ENCODE peak calls at places on chromosomes 7 and 10, in nine cellular contexts. One of them, this sample, is unnamed.

GRCh38 chr10:68600041-68600778 is 40.1 kb downstream of the TET1 start:
- DNase-seq in fibroblast of lung: peak; percentile 92
- DNase-seq in tibial nerve: peak; percentile 51
- DNase-seq in dorsolateral prefrontal cortex: peak; percentile 90
- DNase-seq in brain microvascular endothelial cell: peak; percentile 70
- DNase-seq in AG04449: peak; percentile 79
- DNase-seq in A549: peak; percentile 68
- DNase-seq in psoas muscle: peak; percentile 38
- DNase-seq in PC-9: peak; percentile 57
- DNase-seq in this sample: peak; percentile 54

GRCh38 chr10:104577861-104578480 is 63.1 kb upstream of the SORCS3 start:
- DNase-seq in fibroblast of lung: no peak
- DNase-seq in tibial nerve: no peak
- DNase-seq in dorsolateral prefrontal cortex: no peak
- DNase-seq in brain microvascular endothelial cell: no peak
- DNase-seq in AG04449: no peak
- DNase-seq in A549: no peak
- DNase-seq in psoas muscle: no peak
- DNase-seq in PC-9: no peak
- DNase-seq in this sample: no peak

GRCh38 chr10:110460111-110460809 is 37.4 kb upstream of the DUSP5 start:
- DNase-seq in fibroblast of lung: peak; percentile 44
- DNase-seq in tibial nerve: no peak
- DNase-seq in dorsolateral prefrontal cortex: no peak
- DNase-seq in brain microvascular endothelial cell: peak; percentile 16
- DNase-seq in AG04449: no peak
- DNase-seq in A549: no peak
- DNase-seq in psoas muscle: peak; percentile 25
- DNase-seq in PC-9: peak; percentile 90
- DNase-seq in this sample: no peak

GRCh38 chr10:2543142-2543886 is 524.0 kb upstream of the PFKP start:
- DNase-seq in fibroblast of lung: no peak
- DNase-seq in tibial nerve: no peak
- DNase-seq in dorsolateral prefrontal cortex: no peak
- DNase-seq in brain microvascular endothelial cell: no peak
- DNase-seq in AG04449: no peak
- DNase-seq in A549: no peak
- DNase-seq in psoas muscle: no peak
- DNase-seq in PC-9: no peak
- DNase-seq in this sample: no peak

GRCh38 chr10:103512166-103512565 is 18.7 kb downstream of the NEURL1 start:
- DNase-seq in fibroblast of lung: no peak
- DNase-seq in tibial nerve: no peak
- DNase-seq in dorsolateral prefrontal cortex: no peak
- DNase-seq in brain microvascular endothelial cell: no peak
- DNase-seq in AG04449: no peak
- DNase-seq in A549: no peak
- DNase-seq in psoas muscle: no peak
- DNase-seq in PC-9: no peak
- DNase-seq in this sample: no peak

GRCh38 chr7:84196007-84196551 is 1.5 kb upstream of the SEMA3A start:
- DNase-seq in fibroblast of lung: peak; percentile 82
- DNase-seq in tibial nerve: no peak
- DNase-seq in dorsolateral prefrontal cortex: no peak
- DNase-seq in brain microvascular endothelial cell: no peak
- DNase-seq in AG04449: no peak
- DNase-seq in A549: no peak
- DNase-seq in psoas muscle: no peak
- DNase-seq in PC-9: no peak
- DNase-seq in this sample: no peak

GRCh38 chr10:114320249-114321116 is 81.4 kb downstream of the VWA2 start:
- DNase-seq in fibroblast of lung: peak; percentile 76
- DNase-seq in tibial nerve: no peak
- DNase-seq in dorsolateral prefrontal cortex: no peak
- DNase-seq in brain microvascular endothelial cell: no peak
- DNase-seq in AG04449: no peak
- DNase-seq in A549: peak; percentile 69
- DNase-seq in psoas muscle: no peak
- DNase-seq in PC-9: peak; percentile 97
- DNase-seq in this sample: no peak

GRCh38 chr10:1754506-1755177 is 17.3 kb upstream of the ADARB2 start:
- DNase-seq in fibroblast of lung: no peak
- DNase-seq in tibial nerve: no peak
- DNase-seq in dorsolateral prefrontal cortex: peak; percentile 59
- DNase-seq in brain microvascular endothelial cell: no peak
- DNase-seq in AG04449: no peak
- DNase-seq in A549: no peak
- DNase-seq in psoas muscle: no peak
- DNase-seq in PC-9: no peak
- DNase-seq in this sample: no peak

GRCh38 chr7:3569643-3570042 is 268.6 kb downstream of the SDK1 start:
- DNase-seq in fibroblast of lung: no peak
- DNase-seq in tibial nerve: no peak
- DNase-seq in dorsolateral prefrontal cortex: no peak
- DNase-seq in brain microvascular endothelial cell: no peak
- DNase-seq in AG04449: no peak
- DNase-seq in A549: no peak
- DNase-seq in psoas muscle: no peak
- DNase-seq in PC-9: no peak
- DNase-seq in this sample: no peak

DNA sequence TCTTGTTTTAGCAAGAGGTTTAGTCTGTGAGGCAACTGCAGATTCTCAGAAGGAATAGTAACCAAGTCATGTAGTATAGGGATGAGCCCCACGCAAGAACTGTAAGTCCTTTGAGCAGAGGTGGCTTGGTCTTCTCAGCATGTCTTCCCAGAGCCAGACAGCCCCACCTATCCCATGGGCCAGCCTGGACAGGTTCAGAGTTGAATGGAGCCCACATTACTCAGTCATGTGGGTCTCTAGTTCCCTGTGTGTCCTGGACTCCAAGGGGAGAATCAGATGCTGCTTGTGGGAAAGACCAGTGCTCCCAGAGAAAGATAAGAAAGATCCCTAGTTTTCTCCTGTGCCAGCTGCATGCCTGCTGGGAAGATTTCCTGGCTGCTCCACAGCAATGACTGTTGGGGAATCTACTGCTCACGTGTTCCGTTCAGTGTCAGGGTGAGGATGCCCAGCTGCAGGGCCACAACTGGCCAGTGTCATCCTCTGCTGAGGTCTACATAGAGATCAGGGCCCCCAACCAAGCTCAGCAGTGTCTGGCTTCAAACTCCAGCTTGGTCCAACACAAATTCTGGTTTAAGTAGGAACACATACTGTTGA is 66.9 kb upstream of the UNC5B start:
- DNase-seq in fibroblast of lung: no peak
- DNase-seq in tibial nerve: no peak
- DNase-seq in dorsolateral prefrontal cortex: no peak
- DNase-seq in brain microvascular endothelial cell: no peak
- DNase-seq in AG04449: no peak
- DNase-seq in A549: no peak
- DNase-seq in psoas muscle: no peak
- DNase-seq in PC-9: no peak
- DNase-seq in this sample: no peak
- TF ChIP-seq CTCF in fibroblast of lung: no peak
- TF ChIP-seq CTCF in tibial nerve: no peak
- TF ChIP-seq CTCF in dorsolateral prefrontal cortex: no peak
- TF ChIP-seq CTCF in brain microvascular endothelial cell: no peak
- TF ChIP-seq CTCF in AG04449: no peak
- TF ChIP-seq CTCF in A549: no peak
- TF ChIP-seq CTCF in psoas muscle: no peak
- TF ChIP-seq CTCF in PC-9: no peak
- TF ChIP-seq CTCF in this sample: no peak

GRCh38 chr10:53162856-53163255 is 390.3 kb upstream of the MBL2 start:
- DNase-seq in fibroblast of lung: no peak
- DNase-seq in tibial nerve: no peak
- DNase-seq in dorsolateral prefrontal cortex: no peak
- DNase-seq in brain microvascular endothelial cell: no peak
- DNase-seq in AG04449: no peak
- DNase-seq in A549: no peak
- DNase-seq in psoas muscle: no peak
- DNase-seq in PC-9: no peak
- DNase-seq in this sample: no peak
- H3K4me3 ChIP-seq in fibroblast of lung: no peak overlapping the region
- H3K4me3 ChIP-seq in tibial nerve: no peak overlapping the region
- H3K4me3 ChIP-seq in dorsolateral prefrontal cortex: no peak overlapping the region
- H3K4me3 ChIP-seq in brain microvascular endothelial cell: no peak overlapping the region
- H3K4me3 ChIP-seq in AG04449: no peak overlapping the region
- H3K4me3 ChIP-seq in A549: no peak overlapping the region
- H3K4me3 ChIP-seq in psoas muscle: no peak overlapping the region
- H3K4me3 ChIP-seq in PC-9: no peak overlapping the region
- H3K4me3 ChIP-seq in this sample: no peak overlapping the region

GRCh38 chr7:49403844-49404243 is 369.6 kb upstream of the VWC2 start:
- DNase-seq in fibroblast of lung: peak; percentile 4
- DNase-seq in tibial nerve: no peak
- DNase-seq in dorsolateral prefrontal cortex: no peak
- DNase-seq in brain microvascular endothelial cell: no peak
- DNase-seq in AG04449: no peak
- DNase-seq in A549: no peak
- DNase-seq in psoas muscle: no peak
- DNase-seq in PC-9: no peak
- DNase-seq in this sample: no peak
- TF ChIP-seq CTCF in fibroblast of lung: no peak
- TF ChIP-seq CTCF in tibial nerve: no peak
- TF ChIP-seq CTCF in dorsolateral prefrontal cortex: no peak
- TF ChIP-seq CTCF in brain microvascular endothelial cell: no peak
- TF ChIP-seq CTCF in AG04449: no peak
- TF ChIP-seq CTCF in A549: no peak
- TF ChIP-seq CTCF in psoas muscle: no peak
- TF ChIP-seq CTCF in PC-9: no peak
- TF ChIP-seq CTCF in this sample: no peak

GRCh38 chr10:80136134-80136571 is 3.6 kb downstream of the PLAC9 start:
- DNase-seq in fibroblast of lung: peak; percentile 66
- DNase-seq in tibial nerve: peak; percentile 95
- DNase-seq in dorsolateral prefrontal cortex: no peak
- DNase-seq in brain microvascular endothelial cell: peak; percentile 58
- DNase-seq in AG04449: no peak
- DNase-seq in A549: no peak
- DNase-seq in psoas muscle: peak; percentile 95
- DNase-seq in PC-9: no peak
- DNase-seq in this sample: peak; percentile 65

GRCh38 chr10:80137031-80137712 is 4.6 kb downstream of the PLAC9 start:
- DNase-seq in fibroblast of lung: no peak
- DNase-seq in tibial nerve: peak; percentile 61
- DNase-seq in dorsolateral prefrontal cortex: no peak
- DNase-seq in brain microvascular endothelial cell: no peak
- DNase-seq in AG04449: no peak
- DNase-seq in A549: no peak
- DNase-seq in psoas muscle: peak; percentile 69
- DNase-seq in PC-9: no peak
- DNase-seq in this sample: peak; percentile 41

GRCh38 chr10:80132299-80133139 is at the start of gene PLAC9:
- DNase-seq in fibroblast of lung: peak; percentile 37
- DNase-seq in tibial nerve: no peak
- DNase-seq in dorsolateral prefrontal cortex: no peak
- DNase-seq in brain microvascular endothelial cell: no peak
- DNase-seq in AG04449: no peak
- DNase-seq in A549: peak; percentile 18
- DNase-seq in psoas muscle: peak; percentile 69
- DNase-seq in PC-9: no peak
- DNase-seq in this sample: no peak

GRCh38 chr10:80131499-80131901 is 1.0 kb upstream of the PLAC9 start:
- DNase-seq in fibroblast of lung: peak; percentile 32
- DNase-seq in tibial nerve: no peak
- DNase-seq in dorsolateral prefrontal cortex: no peak
- DNase-seq in brain microvascular endothelial cell: no peak
- DNase-seq in AG04449: no peak
- DNase-seq in A549: no peak
- DNase-seq in psoas muscle: no peak
- DNase-seq in PC-9: peak; percentile 73
- DNase-seq in this sample: no peak

GRCh38 chr10:80133221-80133620 is 691 bp downstream of the PLAC9 start:
- DNase-seq in fibroblast of lung: no peak
- DNase-seq in tibial nerve: peak; percentile 54
- DNase-seq in dorsolateral prefrontal cortex: no peak
- DNase-seq in brain microvascular endothelial cell: no peak
- DNase-seq in AG04449: no peak
- DNase-seq in A549: no peak
- DNase-seq in psoas muscle: peak; percentile 57
- DNase-seq in PC-9: no peak
- DNase-seq in this sample: no peak
- H3K4me3 ChIP-seq in fibroblast of lung: peak overlapping the region; percentile 89
- H3K4me3 ChIP-seq in tibial nerve: peak overlapping the region; percentile 61
- H3K4me3 ChIP-seq in dorsolateral prefrontal cortex: peak overlapping the region; percentile 57
- H3K4me3 ChIP-seq in brain microvascular endothelial cell: peak overlapping the region; percentile 58
- H3K4me3 ChIP-seq in AG04449: peak overlapping the region; percentile 62
- H3K4me3 ChIP-seq in A549: peak overlapping the region; percentile 50
- H3K4me3 ChIP-seq in psoas muscle: peak overlapping the region; percentile 62
- H3K4me3 ChIP-seq in PC-9: no peak overlapping the region
- H3K4me3 ChIP-seq in this sample: peak overlapping the region; percentile 64

DNA sequence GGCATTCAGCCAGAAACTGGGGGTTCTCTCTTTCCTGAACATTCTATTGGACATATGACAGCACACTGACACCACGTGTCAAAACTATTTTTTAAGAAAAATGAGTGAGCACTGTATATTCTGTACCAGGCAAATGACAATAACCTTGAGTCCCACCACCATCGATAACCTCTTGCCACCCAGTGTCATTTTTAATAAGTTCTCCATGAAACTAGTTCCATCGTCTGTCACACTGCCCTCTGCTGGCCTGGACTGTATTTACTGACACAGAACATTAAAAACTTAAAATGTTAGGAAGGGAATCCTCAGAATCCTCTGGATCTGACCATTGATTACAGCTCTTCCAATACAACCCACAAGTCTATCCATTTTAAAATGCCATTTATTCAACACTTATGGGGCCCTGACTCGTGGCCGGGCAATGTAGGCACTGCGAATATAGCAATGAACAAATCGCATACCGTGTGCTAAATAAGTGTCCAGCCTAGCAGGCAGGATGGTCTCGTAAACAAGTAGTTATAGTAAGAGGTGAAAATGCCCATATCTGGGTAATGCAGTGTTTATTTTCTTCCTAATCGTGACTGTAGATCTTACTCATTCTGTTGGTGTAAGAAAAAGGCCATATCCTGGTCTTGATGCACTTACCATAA is 35.9 kb upstream of the CACNB2 start:
- DNase-seq in fibroblast of lung: peak; percentile 21
- DNase-seq in tibial nerve: peak; percentile 53
- DNase-seq in dorsolateral prefrontal cortex: no peak
- DNase-seq in brain microvascular endothelial cell: peak; percentile 47
- DNase-seq in AG04449: no peak
- DNase-seq in A549: peak; percentile 33
- DNase-seq in psoas muscle: peak; percentile 29
- DNase-seq in PC-9: peak; percentile 33
- DNase-seq in this sample: no peak
- TF ChIP-seq CTCF in fibroblast of lung: peak; percentile 72
- TF ChIP-seq CTCF in tibial nerve: peak; percentile 53
- TF ChIP-seq CTCF in dorsolateral prefrontal cortex: peak; percentile 59
- TF ChIP-seq CTCF in brain microvascular endothelial cell: peak; percentile 77
- TF ChIP-seq CTCF in AG04449: peak; percentile 55
- TF ChIP-seq CTCF in A549: peak; percentile 81
- TF ChIP-seq CTCF in psoas muscle: peak; percentile 43
- TF ChIP-seq CTCF in PC-9: peak; percentile 71
- TF ChIP-seq CTCF in this sample: peak; percentile 75

This sample was measured in AG04450.